ENCODE peak calls at places on chromosomes 11 and 22, in seven cellular contexts. M is naive thymus-derived CD4-positive, alpha-beta T cell; I is MM.1S; U is endothelial cell of umbilical vein; N is psoas muscle; Y is IMR-90; R is HCT116. T is an unnamed sample. For H3K9me3, the result is how much of the 10 kb centered on the place peaks cover.

GRCh38 chr22:33129621-33130020 is 71.4 kb upstream of the SYN3 start:
- DNase-seq in I (no peak), Y (no peak), N (no peak), U (no peak), R (no peak), M (no peak), T (no peak)

GRCh38 chr22:46931414-46931813 is 169.0 kb downstream of the TBC1D22A start:
- DNase-seq in Y (no peak), I (no peak), M (no peak), R (peak), N (no peak), U (no peak), T (no peak)

GRCh38 chr11:68012843-68013610 is 2.9 kb downstream of the ALDH3B1 start:
- DNase-seq in M (no peak), Y (peak), N (no peak), U (no peak), R (peak), I (peak), T (peak)

GRCh38 chr22:25970348-25970995 is 198.8 kb upstream of the SEZ6L start:
- DNase-seq in R (no peak), N (peak), Y (no peak), U (no peak), I (peak), M (no peak), T (no peak)

GRCh38 chr11:88404363-88404762 is 66.8 kb upstream of the CTSC start:
- DNase-seq in R (no peak), M (no peak), Y (no peak), I (no peak), U (no peak), N (no peak), T (no peak)

GRCh38 chr11:72439455-72439854 is 5.1 kb upstream of the CLPB start:
- DNase-seq in U (peak), I (no peak), R (no peak), M (no peak), Y (peak), N (no peak), T (no peak)

GRCh38 chr11:17394743-17395390 is 6.4 kb upstream of the KCNJ11 start:
- DNase-seq in R (no peak), U (no peak), N (no peak), M (no peak), I (no peak), Y (no peak), T (no peak)

GRCh38 chr11:23988381-23989006 is 508.4 kb upstream of the LUZP2 start:
- DNase-seq in U (peak), R (no peak), Y (peak), N (no peak), I (peak), M (no peak), T (no peak)

GRCh38 chr22:32185821-32186220 is 19.1 kb downstream of the RFPL2 start:
- DNase-seq in M (no peak), U (no peak), I (no peak), R (no peak), Y (no peak), N (no peak), T (no peak)

GRCh38 chr11:79381036-79381435 is 59.8 kb downstream of the TENM4 start:
- DNase-seq in U (no peak), Y (no peak), I (no peak), M (no peak), N (no peak), R (no peak), T (no peak)

GRCh38 chr11:116376547-116376946 is 396.2 kb downstream of the BUD13 start:
- DNase-seq in N (no peak), I (no peak), Y (no peak), R (no peak), U (no peak), M (no peak), T (no peak)

GRCh38 chr22:44975444-44976262 is 34.2 kb downstream of the PHF21B start:
- DNase-seq in U (peak), I (peak), N (peak), M (no peak), Y (peak), R (peak), T (peak)

GRCh38 chr11:18245396-18245795 is 3.1 kb downstream of the SAA2 start:
- DNase-seq in I (no peak), M (no peak), Y (no peak), R (no peak), N (no peak), U (no peak), T (no peak)

GRCh38 chr11:111402411-111402810 is 23.3 kb upstream of the POU2AF1 start:
- DNase-seq in U (no peak), N (no peak), R (no peak), Y (no peak), M (no peak), I (no peak), T (no peak)

GRCh38 chr22:37930270-37930951 is 23.0 kb downstream of the C22orf23 start:
- DNase-seq in M (no peak), I (peak), R (no peak), Y (peak), U (no peak), N (no peak), T (no peak)

GRCh38 chr11:134266841-134267251 is 9.3 kb upstream of the GLB1L3 start:
- DNase-seq in Y (peak), N (no peak), M (no peak), U (no peak), I (no peak), R (no peak), T (peak)

GRCh38 chr11:60367009-60367408 is 11.3 kb upstream of the MS4A7 start:
- DNase-seq in I (peak), M (no peak), U (no peak), R (no peak), N (no peak), Y (no peak), T (no peak)

GRCh38 chr11:70005107-70005818 is 72.9 kb upstream of the ANO1 start:
- DNase-seq in Y (peak), U (no peak), N (no peak), R (no peak), M (no peak), I (no peak), T (no peak)

GRCh38 chr22:40076702-40077645 is 82.2 kb downstream of the FAM83F start:
- DNase-seq in N (no peak), I (no peak), Y (peak), U (no peak), R (no peak), M (no peak), T (no peak)

GRCh38 chr11:120748485-120748814 is 236.9 kb downstream of the GRIK4 start:
- DNase-seq in I (no peak), N (no peak), R (no peak), M (no peak), U (no peak), Y (no peak), T (no peak)

GRCh38 chr11:15223318-15223717 is 108.6 kb downstream of the INSC start:
- DNase-seq in Y (peak), I (no peak), U (no peak), R (no peak), N (no peak), M (no peak), T (no peak)

GRCh38 chr11:68643576-68643975 is 40.8 kb upstream of the GAL start:
- DNase-seq in I (peak), M (no peak), R (peak), N (no peak), Y (peak), U (no peak), T (no peak)

GRCh38 chr22:41305646-41306045 is 4.3 kb downstream of the ZC3H7B start:
- DNase-seq in N (peak), Y (peak), R (no peak), U (peak), M (no peak), I (no peak), T (no peak)

GRCh38 chr11:63369165-63369970 is at the start of gene SLC22A9:
- DNase-seq in Y (no peak), N (no peak), U (no peak), I (no peak), M (no peak), R (no peak), T (no peak)

GRCh38 chr11:61838921-61839320 is 10.8 kb downstream of the FADS2 start:
- DNase-seq in Y (no peak), M (no peak), I (no peak), R (no peak), U (no peak), N (no peak), T (no peak)

GRCh38 chr11:61411589-61411988 is 18.2 kb downstream of the CPSF7 start:
- DNase-seq in U (no peak), M (no peak), N (no peak), I (no peak), Y (no peak), R (no peak), T (no peak)

GRCh38 chr11:16613401-16614381 is 124.8 kb upstream of the C11orf58 start:
- DNase-seq in I (peak), N (peak), R (peak), Y (peak), U (peak), M (no peak), T (peak)

GRCh38 chr22:27825174-27825573 is 23.6 kb upstream of the MN1 start:
- DNase-seq in U (no peak), Y (no peak), R (no peak), N (no peak), I (no peak), M (no peak), T (no peak)

GRCh38 chr11:69642549-69642912 is 1.6 kb downstream of the CCND1 start:
- DNase-seq in R (no peak), Y (no peak), I (peak), M (peak), N (no peak), U (peak), T (no peak)

GRCh38 chr11:74966651-74967050 is 17.6 kb downstream of the SPCS2 start:
- DNase-seq in N (no peak), I (no peak), U (no peak), Y (no peak), M (no peak), R (no peak), T (no peak)

GRCh38 chr11:130371004-130371590 is 56.4 kb upstream of the ZBTB44 start:
- DNase-seq in U (no peak), R (no peak), Y (no peak), I (no peak), N (no peak), M (no peak), T (no peak)

GRCh38 chr11:93099811-93100210 is 98.0 kb downstream of the SLC36A4 start:
- DNase-seq in N (no peak), M (no peak), Y (peak), U (no peak), I (no peak), R (no peak), T (no peak)

GRCh38 chr11:107821199-107821926 is 37.2 kb downstream of the SLC35F2 start:
- DNase-seq in U (peak), R (no peak), N (no peak), Y (peak), I (no peak), M (no peak), T (no peak)

GRCh38 chr22:24106385-24107381 is 74.6 kb upstream of the SUSD2 start:
- DNase-seq in N (no peak), U (peak), I (peak), M (no peak), R (no peak), Y (no peak), T (no peak)

GRCh38 chr11:48263416-48263911 is at the start of gene OR4X1:
- DNase-seq in N (no peak), U (no peak), R (no peak), Y (no peak), M (no peak), I (no peak), T (no peak)

GRCh38 chr11:101445761-101446160 is 138.0 kb downstream of the TRPC6 start:
- DNase-seq in N (no peak), M (no peak), R (no peak), U (no peak), I (no peak), Y (no peak), T (no peak)

GRCh38 chr22:36415415-36416168 is 27.8 kb upstream of the MYH9 start:
- DNase-seq in R (no peak), Y (no peak), U (no peak), N (no peak), M (no peak), I (no peak), T (no peak)

GRCh38 chr22:36422287-36423014 is 34.7 kb upstream of the MYH9 start:
- DNase-seq in U (no peak), N (no peak), Y (no peak), I (no peak), M (no peak), R (no peak), T (no peak)

GRCh38 chr22:36419912-36420882 is 32.4 kb upstream of the MYH9 start:
- DNase-seq in R (no peak), I (no peak), M (no peak), N (no peak), Y (no peak), U (no peak), T (no peak)

GRCh38 chr22:36417281-36417686 is 29.5 kb upstream of the MYH9 start:
- DNase-seq in Y (peak), N (no peak), I (peak), M (no peak), U (no peak), R (no peak), T (peak)

DNA sequence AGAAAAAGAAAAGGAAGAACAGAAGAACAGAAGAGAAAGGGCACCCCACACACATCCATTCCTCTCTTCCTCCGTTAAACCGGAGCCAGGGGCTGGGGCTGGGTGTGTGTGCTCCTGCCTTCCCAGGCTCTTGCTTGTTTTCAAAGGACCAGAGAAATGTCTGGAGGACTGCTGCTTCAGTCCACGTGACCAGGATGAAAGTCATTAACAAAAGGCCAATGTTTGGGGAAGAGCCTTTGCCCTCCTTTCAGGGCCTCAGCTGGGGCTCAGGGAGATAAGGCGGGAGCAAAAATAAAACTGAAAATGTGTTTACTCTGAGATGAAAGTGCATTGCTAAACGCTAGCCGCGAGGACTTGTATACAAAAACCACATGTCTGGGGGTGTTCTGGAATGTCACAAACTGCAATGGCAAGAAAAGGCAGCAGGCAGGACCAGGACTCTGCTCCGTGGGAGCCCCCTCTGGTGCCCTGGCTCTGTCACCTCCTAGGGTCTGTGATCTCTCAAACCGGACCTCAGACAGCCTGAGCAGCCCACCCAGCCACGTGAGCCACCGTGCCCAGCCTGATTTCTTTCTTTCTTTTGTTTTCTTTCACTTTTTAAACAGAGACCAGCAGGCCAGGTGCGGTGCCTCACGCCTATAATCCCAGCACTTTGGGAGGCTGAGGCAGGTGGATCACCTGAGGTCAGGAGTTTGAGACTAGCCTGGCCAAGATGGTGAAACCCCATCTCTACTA is 31.6 kb upstream of the MYH9 start:
- DNase-seq in U (peak), M (no peak), R (no peak), Y (peak), I (peak), N (peak), T (peak)
- H3K27ac ChIP-seq in U (no peak), M (no peak), R (no peak), Y (peak), I (peak), N (peak), T (peak)

GRCh38 chr11:44320289-44320973 is 10.5 kb upstream of the ALX4 start:
- DNase-seq in I (no peak), N (no peak), R (no peak), Y (no peak), U (no peak), M (no peak), T (no peak)
- H3K4me3 ChIP-seq in I (no peak), N (no peak), R (no peak), Y (no peak), U (no peak), M (no peak), T (no peak)

DNA sequence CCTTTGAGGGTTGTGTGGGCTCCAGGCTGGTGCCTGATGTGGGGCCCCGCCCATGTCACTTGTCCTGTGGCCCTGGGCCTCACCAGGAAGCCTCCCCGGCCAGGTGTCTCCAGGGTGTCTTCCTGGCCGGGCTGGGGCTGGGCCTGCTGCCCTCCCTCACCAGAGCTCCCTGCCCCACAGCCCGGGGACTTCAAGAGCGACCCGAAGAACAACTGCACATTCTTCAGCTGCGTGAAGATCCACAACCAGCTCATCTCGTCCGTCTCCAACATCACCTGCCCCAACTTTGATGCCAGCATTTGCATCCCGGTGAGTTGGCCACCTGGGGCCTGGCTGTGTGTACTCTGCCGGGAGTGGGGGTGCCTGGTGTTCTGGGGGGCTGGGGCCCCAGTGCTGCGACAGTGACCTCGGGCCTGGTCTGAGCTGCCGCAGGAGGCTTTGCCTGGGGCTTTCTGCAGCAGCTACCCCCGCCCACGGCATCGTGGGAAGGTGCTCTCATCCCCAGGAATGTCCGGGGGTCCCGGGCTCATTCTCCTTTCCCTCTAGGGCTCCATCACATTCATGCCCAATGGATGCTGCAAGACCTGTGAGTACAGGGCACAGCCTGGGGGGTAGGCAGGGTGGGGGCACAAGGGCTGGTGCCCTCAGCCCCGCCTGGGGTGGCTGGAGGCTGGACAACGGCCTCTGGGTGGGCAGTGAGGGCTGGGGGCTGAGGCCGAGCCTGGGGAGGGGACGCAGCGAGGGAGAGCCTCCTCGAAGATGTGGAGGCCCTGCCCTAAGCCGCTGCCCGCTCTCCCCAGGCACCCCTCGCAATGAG is 34.6 kb downstream of the MUC2 start:
- DNase-seq in R (no peak), Y (no peak), N (peak), U (no peak), M (no peak), I (no peak), T (no peak)
- H3K9me3 ChIP-seq in R (under half), Y (under half), N (under half), U (under half), M (under half), I (under half), T (under half)

DNA sequence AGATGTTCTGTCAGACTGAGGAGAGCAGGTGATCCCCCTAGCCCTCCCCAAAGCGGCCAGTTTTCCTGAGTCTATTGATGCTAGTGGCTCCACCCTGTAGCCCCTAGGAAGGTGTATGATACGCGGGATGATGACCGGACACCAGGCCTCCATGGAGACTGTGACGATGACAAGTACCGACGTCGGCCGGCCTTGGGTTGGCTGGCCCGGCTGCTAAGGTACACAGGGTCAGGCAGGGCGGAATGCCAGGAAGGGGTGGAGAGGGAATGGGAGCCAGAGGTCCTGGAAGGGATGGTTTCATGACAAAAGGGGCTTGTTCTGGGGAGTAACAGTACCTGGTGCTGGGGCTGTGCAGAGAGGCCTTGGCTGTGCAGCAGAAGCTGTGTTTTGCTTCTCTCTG is 3.2 kb downstream of the ZFPL1 start:
- DNase-seq in M (no peak), R (no peak), I (no peak), N (no peak), U (no peak), Y (no peak), T (no peak)
- H3K27ac ChIP-seq in M (no peak), R (no peak), I (peak), N (no peak), U (no peak), Y (no peak), T (no peak)

GRCh38 chr11:8339592-8340022 is 75.9 kb upstream of the LMO1 start:
- DNase-seq in I (no peak), N (no peak), U (no peak), R (no peak), Y (no peak), M (no peak), T (no peak)
- H3K4me3 ChIP-seq in I (no peak), N (no peak), U (no peak), R (no peak), Y (no peak), M (no peak), T (no peak)

DNA sequence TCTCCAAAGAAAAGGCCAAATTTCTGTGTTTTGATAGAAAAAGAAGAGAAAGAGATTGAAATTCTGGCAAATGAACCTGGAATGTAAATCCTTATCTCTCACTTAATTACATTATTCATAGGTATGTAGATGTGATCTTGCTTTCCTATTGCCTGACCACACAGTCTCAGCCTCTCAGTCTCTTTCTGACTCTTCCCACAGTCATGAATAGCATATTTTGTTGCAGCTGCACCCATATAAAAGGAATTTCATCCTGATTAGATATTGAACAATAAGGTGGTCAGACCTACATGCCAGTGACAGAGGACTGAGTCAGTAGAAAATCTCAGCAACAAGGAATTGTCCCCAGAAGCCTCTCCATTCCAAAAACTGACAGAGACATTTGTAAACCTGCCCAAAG is 62.9 kb upstream of the LRRC4C start:
- DNase-seq in M (no peak), R (no peak), U (no peak), N (no peak), Y (no peak), I (no peak), T (no peak)
- H3K9me3 ChIP-seq in M (under half), R (under half), U (under half), N (under half), Y (under half), I (under half), T (under half)

GRCh38 chr22:19716041-19716828 is 1.9 kb downstream of the SEPTIN5 start:
- DNase-seq in Y (no peak), M (no peak), I (no peak), N (peak), U (no peak), R (no peak), T (no peak)
- H3K27ac ChIP-seq in Y (no peak), M (no peak), I (no peak), N (no peak), U (no peak), R (no peak), T (no peak)